ENCODE peak calls at places on chromosomes 3 and 15, in ten cellular contexts. M is stomach, T is HCT116, I is ovary, U is GM23338, C is PC-3, Q is lower lobe of right lung, H is SK-N-SH, A is psoas muscle, P is hepatocyte. R is an unnamed sample.

GRCh38 chr15:100973351-100974034 is 54.3 kb downstream of the LRRK1 start:
- DNase-seq in M (no peak), U (peak; percentile 63), T (no peak), C (no peak), A (no peak), P (peak; percentile 54), H (peak; percentile 87), Q (no peak), I (no peak), R (peak; percentile 90)

GRCh38 chr15:76150508-76150907 is 90.7 kb downstream of the TMEM266 start:
- DNase-seq in I (no peak), Q (peak; percentile 59), M (peak; percentile 69), T (no peak), H (no peak), U (no peak), A (peak; percentile 70), P (no peak), C (no peak), R (no peak)

GRCh38 chr3:34676431-34676830 is 878.0 kb downstream of the PDCD6IP start:
- DNase-seq in T (no peak), U (no peak), H (no peak), A (no peak), P (no peak), Q (no peak), I (no peak), C (peak; percentile 10), M (no peak), R (no peak)

GRCh38 chr15:90463381-90463780 is 66.3 kb upstream of the CRTC3 start:
- DNase-seq in M (no peak), C (peak; percentile 22), A (no peak), U (no peak), I (no peak), Q (no peak), P (no peak), H (no peak), T (no peak), R (no peak)

GRCh38 chr3:71510485-71510884 is 73.0 kb downstream of the FOXP1 start:
- DNase-seq in U (no peak), Q (no peak), M (no peak), I (no peak), P (peak; percentile 40), C (no peak), T (no peak), A (no peak), H (no peak), R (no peak)

GRCh38 chr15:76335129-76335850 is 1.3 kb upstream of the ISL2 start:
- DNase-seq in U (peak; percentile 80), T (no peak), A (no peak), H (no peak), M (no peak), I (no peak), P (no peak), C (no peak), Q (no peak), R (peak; percentile 72)

GRCh38 chr3:45881031-45882022 is 5.0 kb upstream of the CCR9 start:
- DNase-seq in M (no peak), H (no peak), U (no peak), C (peak; percentile 88), A (no peak), Q (no peak), P (no peak), T (no peak), I (no peak), R (no peak)

GRCh38 chr3:74897006-74897405 is 282.5 kb upstream of the CNTN3 start:
- DNase-seq in M (no peak), A (no peak), Q (no peak), C (no peak), T (no peak), H (peak; percentile 56), I (no peak), P (no peak), U (peak; percentile 45), R (peak; percentile 46)

GRCh38 chr15:99426431-99427105 is 139.2 kb upstream of the MEF2A start:
- DNase-seq in A (peak; percentile 41), Q (no peak), H (no peak), T (no peak), U (no peak), P (no peak), C (no peak), I (no peak), M (no peak), R (no peak)

GRCh38 chr3:51156147-51156546 is 228.9 kb upstream of the MANF start:
- DNase-seq in Q (no peak), T (no peak), U (no peak), I (no peak), H (no peak), P (no peak), M (no peak), C (no peak), A (no peak), R (no peak)

DNA sequence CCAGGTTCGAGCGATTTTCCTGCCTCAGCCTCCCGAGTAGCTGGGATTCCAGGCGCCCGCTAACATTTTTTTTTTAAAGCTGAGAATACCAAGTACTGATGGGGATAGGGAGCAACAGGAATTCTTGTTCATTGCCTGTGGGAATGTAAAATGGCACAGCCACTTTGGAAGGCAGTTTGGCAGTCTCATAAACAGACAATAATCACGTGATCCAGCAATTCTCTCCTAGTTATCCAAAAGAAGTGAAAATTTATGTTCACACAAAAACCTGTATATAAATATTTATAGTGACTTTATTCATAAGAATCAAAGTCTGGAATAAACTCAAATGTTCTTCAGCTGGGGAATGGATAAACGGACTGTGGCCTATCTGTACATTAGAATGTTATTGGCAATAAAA is 72.5 kb upstream of the NEO1 start:
- DNase-seq in T (no peak), H (no peak), I (no peak), A (no peak), P (no peak), U (no peak), C (no peak), M (no peak), Q (no peak), R (no peak)
- H3K4me3 ChIP-seq in T (no peak overlapping the region), H (no peak overlapping the region), I (no peak overlapping the region), A (no peak overlapping the region), P (no peak overlapping the region), U (no peak overlapping the region), C (no peak overlapping the region), M (no peak overlapping the region), Q (no peak overlapping the region), R (no peak overlapping the region)

GRCh38 chr3:48422272-48422671 is 7.6 kb downstream of the PLXNB1 start:
- DNase-seq in P (no peak), A (no peak), M (no peak), I (no peak), T (no peak), Q (no peak), U (peak; percentile 43), C (no peak), H (no peak), R (no peak)
- H3K36me3 ChIP-seq in P (no peaks in the 10 kb centered on the region), A (no peaks in the 10 kb centered on the region), M (peaks cover 53% of the 10 kb centered on the region), I (no peaks in the 10 kb centered on the region), T (no peaks in the 10 kb centered on the region), Q (peaks cover 49% of the 10 kb centered on the region), U (peaks cover 2% of the 10 kb centered on the region), C (no peaks in the 10 kb centered on the region), H (peaks cover 24% of the 10 kb centered on the region), R (peaks cover 13% of the 10 kb centered on the region)

GRCh38 chr15:68114356-68114755 is 60.2 kb downstream of the PIAS1 start:
- DNase-seq in P (no peak), M (no peak), U (no peak), Q (no peak), A (no peak), T (no peak), C (no peak), I (no peak), H (no peak), R (no peak)
- H3K4me3 ChIP-seq in P (no peak overlapping the region), M (peak overlapping the region; percentile 29), U (no peak overlapping the region), Q (peak overlapping the region; percentile 40), A (peak overlapping the region; percentile 65), T (no peak overlapping the region), C (peak overlapping the region; percentile 49), I (peak overlapping the region; percentile 6), H (peak overlapping the region; percentile 56), R (no peak overlapping the region)

GRCh38 chr3:37391679-37392078 is 217.3 kb upstream of the LRRFIP2 start:
- DNase-seq in P (no peak), C (no peak), T (no peak), I (no peak), U (no peak), A (no peak), H (no peak), Q (no peak), M (no peak), R (no peak)

GRCh38 chr3:37383323-37383722 is 208.9 kb upstream of the LRRFIP2 start:
- DNase-seq in U (no peak), I (no peak), A (no peak), M (no peak), H (no peak), P (no peak), C (no peak), T (no peak), Q (no peak), R (no peak)

GRCh38 chr3:37387462-37387861 is 213.1 kb upstream of the LRRFIP2 start:
- DNase-seq in P (no peak), Q (no peak), A (no peak), U (no peak), T (no peak), M (no peak), C (no peak), I (no peak), H (no peak), R (no peak)

GRCh38 chr3:37384117-37384516 is 209.7 kb upstream of the LRRFIP2 start:
- DNase-seq in Q (no peak), P (no peak), U (no peak), A (no peak), M (no peak), T (no peak), I (no peak), H (no peak), C (no peak), R (no peak)

GRCh38 chr3:37386627-37387230 is 212.3 kb upstream of the LRRFIP2 start:
- DNase-seq in I (no peak), U (no peak), T (no peak), C (no peak), H (no peak), Q (no peak), A (no peak), M (no peak), P (no peak), R (no peak)
- H3K36me3 ChIP-seq in I (no peaks in the 10 kb centered on the region), U (peaks cover 17% of the 10 kb centered on the region), T (peaks cover 25% of the 10 kb centered on the region), C (peaks cover 12% of the 10 kb centered on the region), H (peaks cover 19% of the 10 kb centered on the region), Q (peaks cover 37% of the 10 kb centered on the region), A (peaks cover 47% of the 10 kb centered on the region), M (peaks cover 48% of the 10 kb centered on the region), P (no peaks in the 10 kb centered on the region), R (no peaks in the 10 kb centered on the region)

GRCh38 chr3:147397911-147398809 is 8.2 kb downstream of the ZIC4 start:
- DNase-seq in C (no peak), P (no peak), Q (no peak), M (no peak), T (no peak), I (no peak), U (peak; percentile 90), H (no peak), A (no peak), R (peak; percentile 75)
- H3K4me3 ChIP-seq in C (no peak overlapping the region), P (no peak overlapping the region), Q (no peak overlapping the region), M (no peak overlapping the region), T (no peak overlapping the region), I (no peak overlapping the region), U (peak overlapping the region; percentile 81), H (no peak overlapping the region), A (no peak overlapping the region), R (peak overlapping the region; percentile 56)

DNA sequence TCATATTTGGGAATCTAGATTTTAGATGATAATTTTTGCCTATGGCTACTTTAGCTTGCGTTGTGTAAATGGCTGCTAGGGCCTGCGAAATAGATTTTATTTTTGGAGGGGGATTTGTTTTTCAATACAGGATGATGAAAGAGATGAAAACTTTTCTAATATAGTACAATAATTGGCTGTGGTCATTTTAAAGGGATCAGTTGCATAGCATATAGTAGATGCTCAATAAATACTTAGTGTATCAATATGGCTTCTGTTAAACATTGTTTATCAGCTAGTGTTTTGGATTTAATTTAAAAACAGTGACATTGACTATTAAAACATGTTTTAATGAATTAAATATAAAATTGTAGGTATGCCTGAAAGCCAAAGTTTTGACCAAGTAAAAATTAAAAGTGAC is 6.9 kb upstream of the CHD2 start:
- DNase-seq in P (no peak), H (no peak), T (no peak), Q (no peak), M (no peak), I (no peak), A (no peak), C (no peak), U (no peak), R (no peak)
- H3K36me3 ChIP-seq in P (peaks cover 6% of the 10 kb centered on the region), H (peaks cover 72% of the 10 kb centered on the region), T (peaks cover 69% of the 10 kb centered on the region), Q (peaks cover 94% of the 10 kb centered on the region), M (peaks cover 81% of the 10 kb centered on the region), I (no peaks in the 10 kb centered on the region), A (peaks cover 88% of the 10 kb centered on the region), C (peaks cover 86% of the 10 kb centered on the region), U (peaks cover 25% of the 10 kb centered on the region), R (peaks cover 20% of the 10 kb centered on the region)